ENCODE peak calls at places on chromosomes 16 and 17, in six cellular contexts. Z, N, W, H, E and M are unnamed samples.

GRCh38 chr17:46818319-46818928 is at the start of gene WNT3:
- DNase-seq in H (peak), N (peak), E (no peak), W (peak), Z (no peak), M (peak)

GRCh38 chr16:29678691-29679267 is at the start of gene QPRT:
- DNase-seq in N (peak), E (no peak), Z (no peak), W (peak), H (no peak), M (no peak)

GRCh38 chr17:12599185-12599920 is 66.3 kb upstream of the MYOCD start:
- DNase-seq in N (no peak), Z (no peak), W (no peak), E (no peak), H (no peak), M (peak)

GRCh38 chr17:39563476-39563875 is 44.2 kb downstream of the NEUROD2 start:
- DNase-seq in E (no peak), N (no peak), W (peak), H (no peak), Z (no peak), M (no peak)

GRCh38 chr17:77923135-77923534 is 35.4 kb upstream of the TNRC6C start:
- DNase-seq in Z (no peak), N (no peak), H (no peak), W (no peak), E (no peak), M (no peak)

GRCh38 chr16:61323456-61323855 is 712.8 kb downstream of the CDH8 start:
- DNase-seq in Z (no peak), H (no peak), W (no peak), N (no peak), E (no peak), M (peak)

GRCh38 chr16:48350716-48351115 is 34.5 kb downstream of the SIAH1 start:
- DNase-seq in Z (no peak), H (no peak), E (no peak), W (no peak), N (no peak), M (peak)

GRCh38 chr16:49492090-49492801 is 118.6 kb downstream of the C16orf78 start:
- DNase-seq in W (peak), E (peak), N (peak), H (peak), Z (no peak), M (no peak)

GRCh38 chr16:53434436-53435065 is at the start of gene RBL2:
- DNase-seq in E (peak), Z (peak), H (peak), W (peak), N (peak), M (peak)

GRCh38 chr16:57013902-57014301 is 24.5 kb downstream of the NLRC5 start:
- DNase-seq in W (no peak), Z (no peak), E (no peak), N (no peak), H (no peak), M (no peak)